ENCODE peak calls at places on chromosomes 1 and 21, in six cellular contexts. One of them, this sample, is unnamed.

GRCh38 chr1:19156676-19157075 is 53.4 kb downstream of the UBR4 start:
- DNase-seq in PC-3: peak; percentile 94
- DNase-seq in fibroblast of mammary gland: peak; percentile 73
- DNase-seq in fibroblast of pulmonary artery: peak; percentile 84
- DNase-seq in GM06990: no peak
- DNase-seq in gastrocnemius medialis: no peak
- DNase-seq in this sample: peak; percentile 27

GRCh38 chr1:170935231-170935630 is at the start of gene MROH9:
- DNase-seq in gastrocnemius medialis: no peak
- DNase-seq in PC-3: no peak
- DNase-seq in GM06990: no peak
- DNase-seq in fibroblast of mammary gland: no peak
- DNase-seq in fibroblast of pulmonary artery: no peak
- DNase-seq in this sample: no peak

GRCh38 chr1:13730301-13730700 is 30.3 kb downstream of the PRDM2 start:
- DNase-seq in gastrocnemius medialis: no peak
- DNase-seq in fibroblast of mammary gland: no peak
- DNase-seq in GM06990: no peak
- DNase-seq in PC-3: no peak
- DNase-seq in fibroblast of pulmonary artery: no peak
- DNase-seq in this sample: no peak

GRCh38 chr1:63831409-63831808 is 57.6 kb downstream of the ROR1 start:
- DNase-seq in fibroblast of mammary gland: no peak
- DNase-seq in GM06990: no peak
- DNase-seq in PC-3: no peak
- DNase-seq in fibroblast of pulmonary artery: no peak
- DNase-seq in gastrocnemius medialis: no peak
- DNase-seq in this sample: no peak

GRCh38 chr1:67105508-67105907 is 29.3 kb downstream of the C1orf141 start:
- DNase-seq in GM06990: no peak
- DNase-seq in fibroblast of mammary gland: no peak
- DNase-seq in PC-3: no peak
- DNase-seq in gastrocnemius medialis: no peak
- DNase-seq in fibroblast of pulmonary artery: no peak
- DNase-seq in this sample: no peak

GRCh38 chr21:41381731-41382130 is 19.9 kb downstream of the MX2 start:
- DNase-seq in fibroblast of mammary gland: no peak
- DNase-seq in GM06990: no peak
- DNase-seq in gastrocnemius medialis: no peak
- DNase-seq in PC-3: no peak
- DNase-seq in fibroblast of pulmonary artery: no peak
- DNase-seq in this sample: no peak

GRCh38 chr1:115277276-115277675 is 60.8 kb downstream of the NGF start:
- DNase-seq in fibroblast of mammary gland: peak; percentile 97
- DNase-seq in gastrocnemius medialis: no peak
- DNase-seq in GM06990: no peak
- DNase-seq in PC-3: peak; percentile 52
- DNase-seq in fibroblast of pulmonary artery: peak; percentile 44
- DNase-seq in this sample: peak; percentile 83

GRCh38 chr1:32606565-32606964 is 43.8 kb downstream of the ZBTB8OS start:
- DNase-seq in GM06990: no peak
- DNase-seq in gastrocnemius medialis: no peak
- DNase-seq in PC-3: no peak
- DNase-seq in fibroblast of pulmonary artery: no peak
- DNase-seq in fibroblast of mammary gland: no peak
- DNase-seq in this sample: no peak

GRCh38 chr1:113942527-113942926 is 13.4 kb downstream of the HIPK1 start:
- DNase-seq in fibroblast of mammary gland: no peak
- DNase-seq in fibroblast of pulmonary artery: no peak
- DNase-seq in gastrocnemius medialis: no peak
- DNase-seq in PC-3: no peak
- DNase-seq in GM06990: no peak
- DNase-seq in this sample: no peak

GRCh38 chr1:145956776-145957442 is 908 bp downstream of the LIX1L start:
- DNase-seq in fibroblast of pulmonary artery: peak; percentile 71
- DNase-seq in PC-3: no peak
- DNase-seq in gastrocnemius medialis: no peak
- DNase-seq in fibroblast of mammary gland: peak; percentile 67
- DNase-seq in GM06990: no peak
- DNase-seq in this sample: peak; percentile 47

GRCh38 chr1:247447162-247447909 is 10.6 kb downstream of the OR2B11 start:
- DNase-seq in GM06990: no peak
- DNase-seq in fibroblast of pulmonary artery: no peak
- DNase-seq in PC-3: no peak
- DNase-seq in fibroblast of mammary gland: no peak
- DNase-seq in gastrocnemius medialis: no peak
- DNase-seq in this sample: no peak

GRCh38 chr21:42790520-42790919 is 88.8 kb downstream of the WDR4 start:
- DNase-seq in PC-3: no peak
- DNase-seq in GM06990: no peak
- DNase-seq in fibroblast of pulmonary artery: no peak
- DNase-seq in gastrocnemius medialis: no peak
- DNase-seq in fibroblast of mammary gland: no peak
- DNase-seq in this sample: no peak

GRCh38 chr1:112710586-112710985 is 3.7 kb upstream of the RHOC start:
- DNase-seq in fibroblast of mammary gland: no peak
- DNase-seq in GM06990: no peak
- DNase-seq in fibroblast of pulmonary artery: no peak
- DNase-seq in PC-3: no peak
- DNase-seq in gastrocnemius medialis: no peak
- DNase-seq in this sample: no peak

GRCh38 chr21:44990921-44991320 is 51.1 kb downstream of the SLX9 start:
- DNase-seq in GM06990: no peak
- DNase-seq in gastrocnemius medialis: no peak
- DNase-seq in fibroblast of pulmonary artery: no peak
- DNase-seq in PC-3: no peak
- DNase-seq in fibroblast of mammary gland: no peak
- DNase-seq in this sample: no peak

GRCh38 chr1:64549464-64550239 is 79.7 kb downstream of the CACHD1 start:
- DNase-seq in fibroblast of mammary gland: no peak
- DNase-seq in GM06990: no peak
- DNase-seq in fibroblast of pulmonary artery: no peak
- DNase-seq in gastrocnemius medialis: no peak
- DNase-seq in PC-3: no peak
- DNase-seq in this sample: no peak

GRCh38 chr1:37808369-37809319 is 636 bp upstream of the YRDC start:
- DNase-seq in fibroblast of mammary gland: peak; percentile 69
- DNase-seq in GM06990: peak; percentile 15
- DNase-seq in gastrocnemius medialis: no peak
- DNase-seq in PC-3: peak; percentile 65
- DNase-seq in fibroblast of pulmonary artery: peak; percentile 75
- DNase-seq in this sample: peak; percentile 83

GRCh38 chr1:43557744-43558245 is 27.1 kb downstream of the PTPRF start:
- DNase-seq in PC-3: peak; percentile 62
- DNase-seq in fibroblast of pulmonary artery: no peak
- DNase-seq in GM06990: no peak
- DNase-seq in fibroblast of mammary gland: peak; percentile 53
- DNase-seq in gastrocnemius medialis: no peak
- DNase-seq in this sample: no peak

GRCh38 chr1:31923905-31924304 is 14.3 kb downstream of the PTP4A2 start:
- DNase-seq in fibroblast of pulmonary artery: no peak
- DNase-seq in GM06990: no peak
- DNase-seq in PC-3: no peak
- DNase-seq in gastrocnemius medialis: no peak
- DNase-seq in fibroblast of mammary gland: no peak
- DNase-seq in this sample: no peak

GRCh38 chr21:32414579-32415358 is 2.3 kb downstream of the EVA1C start:
- DNase-seq in fibroblast of pulmonary artery: peak; percentile 68
- DNase-seq in GM06990: no peak
- DNase-seq in PC-3: peak; percentile 61
- DNase-seq in fibroblast of mammary gland: peak; percentile 67
- DNase-seq in gastrocnemius medialis: no peak
- DNase-seq in this sample: peak; percentile 67

GRCh38 chr21:32411366-32412161 is 942 bp upstream of the EVA1C start:
- DNase-seq in PC-3: peak; percentile 66
- DNase-seq in gastrocnemius medialis: peak; percentile 74
- DNase-seq in GM06990: no peak
- DNase-seq in fibroblast of mammary gland: peak; percentile 77
- DNase-seq in fibroblast of pulmonary artery: peak; percentile 85
- DNase-seq in this sample: peak; percentile 66

GRCh38 chr21:32413697-32414578 is 1.4 kb downstream of the EVA1C start:
- DNase-seq in gastrocnemius medialis: no peak
- DNase-seq in fibroblast of mammary gland: peak; percentile 55
- DNase-seq in PC-3: peak; percentile 46
- DNase-seq in fibroblast of pulmonary artery: peak; percentile 76
- DNase-seq in GM06990: no peak
- DNase-seq in this sample: peak; percentile 69

GRCh38 chr21:32412162-32412997 is at the start of gene EVA1C:
- DNase-seq in fibroblast of pulmonary artery: peak; percentile 77
- DNase-seq in gastrocnemius medialis: peak; percentile 30
- DNase-seq in GM06990: peak; percentile 13
- DNase-seq in PC-3: peak; percentile 71
- DNase-seq in fibroblast of mammary gland: peak; percentile 53
- DNase-seq in this sample: peak; percentile 19

GRCh38 chr21:32412998-32413504 is 545 bp downstream of the EVA1C start:
- DNase-seq in fibroblast of pulmonary artery: peak; percentile 50
- DNase-seq in PC-3: peak; percentile 65
- DNase-seq in gastrocnemius medialis: peak; percentile 20
- DNase-seq in GM06990: no peak
- DNase-seq in fibroblast of mammary gland: no peak
- DNase-seq in this sample: peak; percentile 23
- H3K4me3 ChIP-seq in fibroblast of pulmonary artery: peak overlapping the region; percentile 80
- H3K4me3 ChIP-seq in PC-3: peak overlapping the region; percentile 90
- H3K4me3 ChIP-seq in gastrocnemius medialis: peak overlapping the region; percentile 91
- H3K4me3 ChIP-seq in GM06990: no peak overlapping the region
- H3K4me3 ChIP-seq in fibroblast of mammary gland: peak overlapping the region; percentile 79
- H3K4me3 ChIP-seq in this sample: peak overlapping the region; percentile 53

GRCh38 chr1:39378377-39378776 is 113.1 kb upstream of the BMP8A start:
- DNase-seq in fibroblast of mammary gland: no peak
- DNase-seq in fibroblast of pulmonary artery: no peak
- DNase-seq in GM06990: no peak
- DNase-seq in gastrocnemius medialis: no peak
- DNase-seq in PC-3: peak; percentile 74
- DNase-seq in this sample: no peak
- TF ChIP-seq CTCF in fibroblast of mammary gland: peak; percentile 38
- TF ChIP-seq CTCF in fibroblast of pulmonary artery: peak; percentile 49
- TF ChIP-seq CTCF in GM06990: peak; percentile 56
- TF ChIP-seq CTCF in gastrocnemius medialis: no peak
- TF ChIP-seq CTCF in PC-3: peak; percentile 90
- TF ChIP-seq CTCF in this sample: peak; percentile 45

DNA sequence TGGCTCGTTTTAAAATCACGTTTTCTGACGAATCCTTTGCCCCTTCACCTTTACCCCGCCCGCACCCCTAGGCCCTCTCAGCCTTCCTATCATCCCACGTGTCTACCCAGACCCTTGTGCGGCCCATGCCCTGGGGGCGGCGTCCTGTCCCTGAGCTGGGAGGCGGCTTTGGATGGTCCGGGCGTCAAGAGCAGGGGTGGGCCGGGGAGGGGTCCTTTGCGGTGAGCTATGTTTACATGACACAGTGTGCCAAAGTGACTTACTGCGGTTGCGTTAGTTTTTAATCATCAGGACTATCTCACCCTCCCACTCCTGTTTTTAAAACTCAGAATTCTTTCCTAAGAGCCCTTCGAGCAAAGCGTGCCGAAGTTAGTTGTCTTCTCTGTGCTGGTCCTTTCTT is 144.6 kb downstream of the PGBD5 start:
- DNase-seq in GM06990: no peak
- DNase-seq in fibroblast of pulmonary artery: no peak
- DNase-seq in PC-3: no peak
- DNase-seq in fibroblast of mammary gland: no peak
- DNase-seq in gastrocnemius medialis: no peak
- DNase-seq in this sample: no peak
- H3K4me3 ChIP-seq in GM06990: no peak overlapping the region
- H3K4me3 ChIP-seq in fibroblast of pulmonary artery: no peak overlapping the region
- H3K4me3 ChIP-seq in PC-3: no peak overlapping the region
- H3K4me3 ChIP-seq in fibroblast of mammary gland: no peak overlapping the region
- H3K4me3 ChIP-seq in gastrocnemius medialis: no peak overlapping the region
- H3K4me3 ChIP-seq in this sample: no peak overlapping the region

DNA sequence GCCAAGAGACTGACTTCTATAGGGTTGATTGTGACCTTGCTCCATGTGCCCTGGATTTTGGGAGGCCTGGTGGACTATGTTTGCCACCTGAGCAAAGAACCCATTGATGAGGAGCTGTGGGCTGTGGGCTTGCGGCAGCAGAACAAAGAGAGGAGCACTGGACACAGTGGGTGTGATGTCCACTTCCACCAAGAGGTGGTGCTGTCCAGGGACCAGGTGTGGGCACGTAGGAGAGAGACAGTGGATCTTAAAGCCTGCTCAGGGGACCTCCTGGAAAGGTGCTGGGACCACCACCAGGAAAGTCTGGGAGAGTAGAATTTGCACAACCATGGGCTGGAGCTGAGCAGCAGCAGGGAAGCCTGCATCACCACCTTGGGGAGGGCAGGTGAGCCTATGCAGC is 106.7 kb upstream of the ETS2 start:
- DNase-seq in GM06990: no peak
- DNase-seq in fibroblast of mammary gland: no peak
- DNase-seq in gastrocnemius medialis: no peak
- DNase-seq in PC-3: no peak
- DNase-seq in fibroblast of pulmonary artery: no peak
- DNase-seq in this sample: no peak
- TF ChIP-seq CTCF in GM06990: peak; percentile 21
- TF ChIP-seq CTCF in fibroblast of mammary gland: peak; percentile 23
- TF ChIP-seq CTCF in gastrocnemius medialis: no peak
- TF ChIP-seq CTCF in PC-3: peak; percentile 36
- TF ChIP-seq CTCF in fibroblast of pulmonary artery: peak; percentile 19
- TF ChIP-seq CTCF in this sample: peak; percentile 37

GRCh38 chr1:244080343-244080929 is 29.4 kb downstream of the ZBTB18 start:
- DNase-seq in gastrocnemius medialis: no peak
- DNase-seq in PC-3: peak; percentile 19
- DNase-seq in fibroblast of mammary gland: no peak
- DNase-seq in fibroblast of pulmonary artery: no peak
- DNase-seq in GM06990: no peak
- DNase-seq in this sample: no peak

GRCh38 chr1:244074559-244075171 is 23.6 kb downstream of the ZBTB18 start:
- DNase-seq in fibroblast of pulmonary artery: no peak
- DNase-seq in GM06990: peak; percentile 28
- DNase-seq in PC-3: no peak
- DNase-seq in gastrocnemius medialis: no peak
- DNase-seq in fibroblast of mammary gland: no peak
- DNase-seq in this sample: no peak

GRCh38 chr1:244076740-244077139 is 25.7 kb downstream of the ZBTB18 start:
- DNase-seq in PC-3: no peak
- DNase-seq in fibroblast of pulmonary artery: no peak
- DNase-seq in gastrocnemius medialis: no peak
- DNase-seq in GM06990: no peak
- DNase-seq in fibroblast of mammary gland: no peak
- DNase-seq in this sample: no peak

GRCh38 chr1:244077473-244078220 is 26.6 kb downstream of the ZBTB18 start:
- DNase-seq in fibroblast of mammary gland: no peak
- DNase-seq in fibroblast of pulmonary artery: no peak
- DNase-seq in PC-3: no peak
- DNase-seq in gastrocnemius medialis: no peak
- DNase-seq in GM06990: peak; percentile 21
- DNase-seq in this sample: no peak

DNA sequence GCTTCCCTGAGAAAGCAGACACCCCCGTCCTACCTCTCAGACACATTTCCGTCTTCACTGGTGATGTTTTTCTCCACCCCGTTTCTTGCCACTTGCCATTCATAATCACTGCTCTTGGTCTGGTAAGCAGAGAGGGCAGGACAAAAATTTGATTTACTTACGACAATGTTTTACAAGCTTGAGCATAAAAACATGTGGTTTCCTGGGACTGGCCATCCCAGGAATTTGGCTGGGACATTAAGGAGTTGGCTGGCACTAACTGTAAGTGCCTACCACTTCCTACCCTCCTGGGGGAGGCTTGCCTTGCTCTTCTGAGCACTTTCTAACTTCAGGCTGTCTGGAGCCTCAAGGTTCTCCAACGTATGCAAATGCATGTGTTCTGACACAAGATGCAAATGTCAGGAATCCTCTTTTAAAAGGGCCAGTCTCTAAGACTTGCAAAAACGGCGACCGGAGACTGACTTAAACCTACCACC is 24.2 kb downstream of the ZBTB18 start:
- DNase-seq in GM06990: no peak
- DNase-seq in gastrocnemius medialis: no peak
- DNase-seq in fibroblast of pulmonary artery: no peak
- DNase-seq in fibroblast of mammary gland: no peak
- DNase-seq in PC-3: peak; percentile 43
- DNase-seq in this sample: no peak
- H3K4me3 ChIP-seq in GM06990: peak overlapping the region; percentile 44
- H3K4me3 ChIP-seq in gastrocnemius medialis: no peak overlapping the region
- H3K4me3 ChIP-seq in fibroblast of pulmonary artery: no peak overlapping the region
- H3K4me3 ChIP-seq in fibroblast of mammary gland: no peak overlapping the region
- H3K4me3 ChIP-seq in PC-3: no peak overlapping the region
- H3K4me3 ChIP-seq in this sample: no peak overlapping the region

This sample was measured in astrocyte of the spinal cord.